ENCODE peak calls at places on chromosomes 12 and 14, in six cellular contexts. V, N, C, J, U and X are unnamed samples.

GRCh38 chr14:22766457-22767322 is at the start of gene OXA1L:
- DNase-seq in U (peak; percentile 98), V (peak; percentile 92), C (peak; percentile 91), J (peak; percentile 96), N (peak; percentile 96), X (peak; percentile 98)

GRCh38 chr12:20716985-20717384 is 21.9 kb downstream of the SLCO1C1 start:
- DNase-seq in C (no peak), J (no peak), V (no peak), N (no peak), U (no peak), X (no peak)

GRCh38 chr12:112680993-112681392 is 110.6 kb upstream of the RPH3A start:
- DNase-seq in V (no peak), C (no peak), N (no peak), J (no peak), U (no peak), X (no peak)

GRCh38 chr12:95016120-95016519 is 12.6 kb upstream of the NDUFA12 start:
- DNase-seq in V (no peak), N (no peak), C (no peak), J (no peak), U (no peak), X (no peak)

GRCh38 chr14:71374989-71375388 is 467.7 kb downstream of the PCNX1 start:
- DNase-seq in V (no peak), U (no peak), J (no peak), N (no peak), C (no peak), X (no peak)

GRCh38 chr12:109900752-109901580 is 892 bp downstream of the TCHP start:
- DNase-seq in J (no peak), V (no peak), C (no peak), U (no peak), N (no peak), X (no peak)

GRCh38 chr14:33194551-33194950 is 255.9 kb downstream of the NPAS3 start:
- DNase-seq in J (no peak), N (no peak), V (no peak), U (no peak), C (no peak), X (no peak)

GRCh38 chr12:100247765-100248164 is 19.1 kb downstream of the DEPDC4 start:
- DNase-seq in N (no peak), J (no peak), V (no peak), U (no peak), C (no peak), X (no peak)

GRCh38 chr14:96162741-96163140 is 41.9 kb upstream of the BDKRB2 start:
- DNase-seq in N (no peak), J (no peak), V (peak; percentile 51), C (no peak), U (no peak), X (no peak)

GRCh38 chr14:78325911-78326310 is 155.7 kb downstream of the NRXN3 start:
- DNase-seq in J (no peak), V (no peak), U (no peak), C (no peak), N (no peak), X (no peak)

GRCh38 chr14:100369019-100369418 is 45.9 kb downstream of the SLC25A47 start:
- DNase-seq in U (no peak), V (no peak), J (no peak), N (no peak), C (no peak), X (no peak)

GRCh38 chr14:49888293-49888692 is 4.6 kb upstream of the ARF6 start:
- DNase-seq in J (no peak), C (no peak), N (no peak), U (no peak), V (no peak), X (no peak)

GRCh38 chr12:66662729-66663128 is 16.1 kb downstream of the GRIP1 start:
- DNase-seq in N (no peak), U (no peak), J (no peak), V (no peak), C (no peak), X (no peak)

GRCh38 chr14:55361190-55361589 is 50.4 kb downstream of the ATG14 start:
- DNase-seq in U (no peak), C (no peak), V (no peak), N (no peak), J (no peak), X (no peak)

GRCh38 chr12:95318071-95318545 is 100.5 kb downstream of the VEZT start:
- DNase-seq in U (no peak), C (no peak), V (no peak), J (no peak), N (no peak), X (no peak)

GRCh38 chr14:50772361-50772760 is 58.6 kb downstream of the NIN start:
- DNase-seq in U (no peak), V (peak; percentile 91), C (no peak), J (no peak), N (no peak), X (no peak)

GRCh38 chr12:32031109-32031508 is 71.9 kb downstream of the RESF1 start:
- DNase-seq in U (no peak), J (no peak), N (no peak), C (no peak), V (no peak), X (peak; percentile 91)

GRCh38 chr14:101518611-101519048 is 42.7 kb upstream of the DIO3 start:
- DNase-seq in V (no peak), U (no peak), N (no peak), J (no peak), C (no peak), X (no peak)

GRCh38 chr14:52949711-52950409 is 990 bp downstream of the FERMT2 start:
- DNase-seq in J (no peak), U (no peak), V (peak; percentile 18), C (no peak), N (peak; percentile 12), X (no peak)

GRCh38 chr12:58025431-58025830 is 84.1 kb downstream of the ATP23 start:
- DNase-seq in N (no peak), J (no peak), U (no peak), C (no peak), V (no peak), X (no peak)

GRCh38 chr12:89933911-89934310 is 225.3 kb upstream of the ATP2B1 start:
- DNase-seq in U (no peak), C (no peak), N (no peak), J (no peak), V (peak; percentile 69), X (no peak)

GRCh38 chr14:68563256-68564131 is 229.4 kb downstream of the ZFP36L1 start:
- DNase-seq in N (peak; percentile 6), C (no peak), V (no peak), U (no peak), J (no peak), X (peak; percentile 20)

GRCh38 chr14:55201219-55202096 is 10.1 kb upstream of the DLGAP5 start:
- DNase-seq in V (no peak), N (no peak), C (no peak), U (no peak), J (no peak), X (no peak)

GRCh38 chr14:71918955-71919354 is 13.3 kb upstream of the RGS6 start:
- DNase-seq in C (peak; percentile 24), J (no peak), V (no peak), U (no peak), N (no peak), X (no peak)

GRCh38 chr12:76554411-76555225 is 5.0 kb downstream of the OSBPL8 start:
- DNase-seq in C (no peak), V (no peak), J (no peak), U (no peak), N (no peak), X (no peak)

GRCh38 chr14:100370003-100370402 is 46.9 kb downstream of the SLC25A47 start:
- DNase-seq in C (no peak), U (no peak), N (no peak), V (no peak), J (no peak), X (no peak)

DNA sequence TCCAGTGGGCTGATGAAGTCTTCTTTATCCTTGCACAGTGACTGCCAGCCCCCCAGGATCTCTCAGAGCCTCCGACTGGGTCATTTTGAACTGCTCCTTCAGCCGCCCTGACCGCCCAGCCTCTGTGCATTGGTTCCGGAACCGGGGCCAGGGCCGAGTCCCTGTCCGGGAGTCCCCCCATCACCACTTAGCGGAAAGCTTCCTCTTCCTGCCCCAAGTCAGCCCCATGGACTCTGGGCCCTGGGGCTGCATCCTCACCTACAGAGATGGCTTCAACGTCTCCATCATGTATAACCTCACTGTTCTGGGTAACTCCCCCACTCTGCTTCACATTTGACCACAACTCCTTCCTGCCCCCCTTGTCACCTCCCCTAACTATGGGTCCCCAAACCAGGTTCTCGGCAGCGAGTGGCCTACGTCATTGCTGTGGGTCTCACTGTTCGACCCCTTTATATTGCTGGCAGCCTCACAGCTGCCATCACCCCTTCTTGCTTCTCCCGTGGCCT is 2.3 kb downstream of the LAG3 start:
- DNase-seq in C (no peak), V (no peak), N (peak; percentile 32), J (no peak), U (peak; percentile 78), X (no peak)
- H3K4me3 ChIP-seq in C (no peak overlapping the region), V (no peak overlapping the region), N (peak overlapping the region; percentile 54), J (no peak overlapping the region), U (peak overlapping the region; percentile 29), X (no peak overlapping the region)

GRCh38 chr12:87599459-87599858 is 429.7 kb downstream of the C12orf50 start:
- DNase-seq in U (no peak), C (no peak), J (no peak), V (no peak), N (no peak), X (no peak)
- H3K4me3 ChIP-seq in U (no peak overlapping the region), C (no peak overlapping the region), J (no peak overlapping the region), V (no peak overlapping the region), N (no peak overlapping the region), X (no peak overlapping the region)

DNA sequence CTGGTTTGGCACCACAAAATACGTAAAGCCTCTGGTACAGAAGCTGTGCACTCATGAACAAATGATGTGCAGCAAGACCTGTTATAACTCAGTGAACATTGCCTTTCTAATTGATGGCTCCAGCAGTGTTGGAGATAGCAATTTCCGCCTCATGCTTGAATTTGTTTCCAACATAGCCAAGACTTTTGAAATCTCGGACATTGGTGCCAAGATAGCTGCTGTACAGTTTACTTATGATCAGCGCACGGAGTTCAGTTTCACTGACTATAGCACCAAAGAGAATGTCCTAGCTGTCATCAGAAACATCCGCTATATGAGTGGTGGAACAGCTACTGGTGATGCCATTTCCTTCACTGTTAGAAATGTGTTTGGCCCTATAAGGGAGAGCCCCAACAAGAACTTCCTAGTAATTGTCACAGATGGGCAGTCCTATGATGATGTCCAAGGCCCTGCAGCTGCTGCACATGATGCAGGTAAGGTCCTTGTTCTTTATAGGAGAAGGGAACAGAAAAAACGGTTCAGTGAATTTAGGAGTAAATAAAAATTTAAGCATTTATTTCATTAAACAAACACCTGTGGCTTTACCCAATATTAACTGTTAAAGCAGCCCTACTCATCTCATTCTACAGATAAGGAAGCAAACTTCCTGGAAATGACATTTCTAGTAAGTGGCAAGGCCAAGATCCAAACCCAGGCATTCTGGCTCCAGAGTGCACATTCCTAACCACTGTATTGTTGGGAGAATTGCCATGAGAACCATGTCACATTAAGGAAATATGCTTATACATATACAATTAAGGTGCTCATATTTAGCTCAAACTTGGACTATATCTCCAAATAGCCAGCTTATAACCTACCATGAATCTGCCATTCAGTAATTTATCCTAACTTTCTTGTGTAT is 11.7 kb downstream of the COCH start:
- DNase-seq in C (no peak), U (no peak), N (no peak), J (no peak), V (no peak), X (no peak)
- H3K4me3 ChIP-seq in C (no peak overlapping the region), U (no peak overlapping the region), N (no peak overlapping the region), J (no peak overlapping the region), V (no peak overlapping the region), X (no peak overlapping the region)

DNA sequence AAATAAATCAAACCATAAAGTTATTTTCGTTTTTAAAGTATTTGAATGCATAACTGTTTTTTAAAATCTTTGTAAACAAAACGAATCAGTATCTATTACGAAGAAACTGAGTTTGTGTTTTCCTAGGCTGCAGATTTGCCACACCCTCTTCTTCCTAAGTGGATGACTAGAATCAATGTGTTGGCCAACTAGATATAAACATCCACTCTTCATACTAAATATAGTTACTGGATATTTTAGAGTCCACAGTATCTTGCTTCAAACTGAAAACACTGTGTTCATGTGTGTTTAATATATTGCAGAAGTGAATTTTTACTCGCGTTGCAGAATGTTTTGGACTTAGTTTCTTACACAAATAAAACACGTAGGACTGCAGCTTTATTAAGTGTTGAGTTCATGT is 63.2 kb downstream of the KLHL28 start:
- DNase-seq in C (no peak), J (no peak), V (no peak), U (no peak), N (no peak), X (no peak)
- H3K4me3 ChIP-seq in C (no peak overlapping the region), J (no peak overlapping the region), V (peak overlapping the region; percentile 73), U (no peak overlapping the region), N (no peak overlapping the region), X (no peak overlapping the region)